ENCODE peak calls at places on chromosomes 11 and 22, in seven cellular contexts. D is mesenchymal stem cell; Q is fibroblast of pulmonary artery; P is colonic mucosa; A is CD8-positive, alpha-beta T cell; O is A549; E is left ventricle myocardium inferior. M is an unnamed sample.

GRCh38 chr22:45743687-45744086 is 72.1 kb downstream of the ATXN10 start:
- DNase-seq in D (no peak), Q (peak), P (no peak), A (no peak), O (no peak), E (no peak), M (no peak)

GRCh38 chr11:76823481-76824028 is 37.2 kb upstream of the ACER3 start:
- DNase-seq in D (peak), Q (peak), P (peak), A (no peak), O (peak), E (no peak), M (no peak)

GRCh38 chr11:12125609-12126149 is 15.3 kb downstream of the MICAL2 start:
- DNase-seq in D (peak), Q (no peak), P (no peak), A (no peak), O (no peak), E (no peak), M (no peak)

GRCh38 chr11:122556605-122557004 is 98.9 kb upstream of the UBASH3B start:
- DNase-seq in D (no peak), Q (no peak), P (no peak), A (no peak), O (no peak), E (no peak), M (no peak)

GRCh38 chr22:43553451-43554258 is 141.8 kb downstream of the MPPED1 start:
- DNase-seq in D (no peak), Q (no peak), P (no peak), A (no peak), O (no peak), E (no peak), M (no peak)

GRCh38 chr11:62931501-62932278 is 10.5 kb upstream of the CHRM1 start:
- DNase-seq in D (no peak), Q (no peak), P (no peak), A (no peak), O (no peak), E (no peak), M (no peak)

GRCh38 chr11:116925050-116925449 is 87.6 kb upstream of the APOA1 start:
- DNase-seq in D (no peak), Q (no peak), P (no peak), A (no peak), O (no peak), E (no peak), M (no peak)

GRCh38 chr11:88051386-88051785 is 123.9 kb downstream of the RAB38 start:
- DNase-seq in D (peak), Q (peak), P (no peak), A (no peak), O (no peak), E (no peak), M (peak)

GRCh38 chr22:20805972-20806471 is 32.1 kb downstream of the SERPIND1 start:
- DNase-seq in D (peak), Q (peak), P (no peak), A (no peak), O (no peak), E (no peak), M (no peak)

GRCh38 chr11:10743354-10744035 is 7.6 kb upstream of the CTR9 start:
- DNase-seq in D (no peak), Q (no peak), P (peak), A (peak), O (no peak), E (no peak), M (no peak)

GRCh38 chr11:17519486-17519885 is 24.7 kb downstream of the USH1C start:
- DNase-seq in D (no peak), Q (no peak), P (no peak), A (no peak), O (no peak), E (no peak), M (no peak)

GRCh38 chr11:104918113-104918824 is 20.0 kb upstream of the CASP12 start:
- DNase-seq in D (peak), Q (peak), P (no peak), A (no peak), O (no peak), E (no peak), M (peak)

GRCh38 chr11:100830978-100831732 is 144.1 kb downstream of the ARHGAP42 start:
- DNase-seq in D (peak), Q (peak), P (no peak), A (no peak), O (no peak), E (no peak), M (peak)

GRCh38 chr11:84524422-84525051 is 1102.6 kb downstream of the DLG2 start:
- DNase-seq in D (peak), Q (peak), P (no peak), A (no peak), O (peak), E (no peak), M (peak)

GRCh38 chr22:31579835-31580242 is 82.2 kb downstream of the PISD start:
- DNase-seq in D (no peak), Q (no peak), P (no peak), A (no peak), O (no peak), E (no peak), M (no peak)

GRCh38 chr22:20111045-20111688 is 4.7 kb upstream of the RANBP1 start:
- DNase-seq in D (peak), Q (peak), P (no peak), A (peak), O (peak), E (peak), M (no peak)

GRCh38 chr11:100876826-100877545 is 189.9 kb downstream of the ARHGAP42 start:
- DNase-seq in D (peak), Q (peak), P (no peak), A (no peak), O (no peak), E (no peak), M (peak)

GRCh38 chr11:46353706-46354105 is 6.4 kb downstream of the DGKZ start:
- DNase-seq in D (no peak), Q (no peak), P (no peak), A (peak), O (no peak), E (no peak), M (no peak)

GRCh38 chr11:103863497-103863896 is 172.9 kb upstream of the DDI1 start:
- DNase-seq in D (peak), Q (peak), P (no peak), A (no peak), O (no peak), E (no peak), M (peak)

GRCh38 chr22:45911601-45912271 is 65.2 kb downstream of the WNT7B start:
- DNase-seq in D (no peak), Q (peak), P (no peak), A (no peak), O (peak), E (peak), M (no peak)

GRCh38 chr11:127624455-127624854 is 623.9 kb upstream of the KIRREL3 start:
- DNase-seq in D (no peak), Q (peak), P (no peak), A (no peak), O (no peak), E (peak), M (no peak)

GRCh38 chr22:25775501-25775900 is 33.5 kb downstream of the MYO18B start:
- DNase-seq in D (peak), Q (no peak), P (no peak), A (no peak), O (no peak), E (no peak), M (no peak)

GRCh38 chr11:76654980-76655379 is 15.6 kb downstream of the LRRC32 start:
- DNase-seq in D (no peak), Q (no peak), P (peak), A (no peak), O (no peak), E (no peak), M (no peak)

GRCh38 chr11:132604446-132604845 is 927.9 kb downstream of the OPCML start:
- DNase-seq in D (peak), Q (peak), P (no peak), A (no peak), O (no peak), E (no peak), M (no peak)

GRCh38 chr11:44574620-44575287 is 9.3 kb downstream of the CD82 start:
- DNase-seq in D (peak), Q (peak), P (no peak), A (no peak), O (no peak), E (no peak), M (peak)

GRCh38 chr11:86116996-86117705 is 48.3 kb upstream of the PICALM start:
- DNase-seq in D (no peak), Q (peak), P (no peak), A (no peak), O (no peak), E (no peak), M (no peak)

GRCh38 chr11:18706330-18707243 is 8.0 kb downstream of the TMEM86A start:
- DNase-seq in D (no peak), Q (peak), P (peak), A (peak), O (no peak), E (peak), M (no peak)

GRCh38 chr11:80925291-80925690 is 1484.5 kb upstream of the TENM4 start:
- DNase-seq in D (peak), Q (peak), P (no peak), A (no peak), O (no peak), E (no peak), M (no peak)

GRCh38 chr22:19114984-19115552 is 7.1 kb downstream of the DGCR2 start:
- DNase-seq in D (no peak), Q (no peak), P (no peak), A (no peak), O (no peak), E (no peak), M (no peak)

GRCh38 chr11:14578551-14578956 is 58.4 kb upstream of the PSMA1 start:
- DNase-seq in D (peak), Q (peak), P (peak), A (peak), O (no peak), E (no peak), M (peak)

GRCh38 chr11:3747704-3748103 is 49.6 kb downstream of the NUP98 start:
- DNase-seq in D (peak), Q (peak), P (no peak), A (no peak), O (no peak), E (no peak), M (peak)

GRCh38 chr11:19864141-19865120 is 151.8 kb downstream of the NAV2 start:
- DNase-seq in D (no peak), Q (peak), P (no peak), A (no peak), O (no peak), E (no peak), M (peak)

GRCh38 chr22:36244522-36245391 is 5.4 kb upstream of the APOL2 start:
- DNase-seq in D (no peak), Q (peak), P (no peak), A (no peak), O (no peak), E (peak), M (no peak)

GRCh38 chr11:94049351-94049750 is 28.2 kb downstream of the HEPHL1 start:
- DNase-seq in D (no peak), Q (no peak), P (no peak), A (no peak), O (no peak), E (no peak), M (no peak)

GRCh38 chr22:32502346-32502745 is 27.7 kb downstream of the FBXO7 start:
- DNase-seq in D (no peak), Q (no peak), P (no peak), A (no peak), O (no peak), E (no peak), M (no peak)

GRCh38 chr11:26780686-26781085 is 58.8 kb upstream of the SLC5A12 start:
- DNase-seq in D (peak), Q (no peak), P (no peak), A (no peak), O (no peak), E (no peak), M (no peak)

GRCh38 chr11:70024036-70024772 is 53.9 kb upstream of the ANO1 start:
- DNase-seq in D (no peak), Q (no peak), P (no peak), A (no peak), O (no peak), E (no peak), M (no peak)

GRCh38 chr11:119906376-119906775 is 177.4 kb upstream of the NECTIN1 start:
- DNase-seq in D (no peak), Q (no peak), P (no peak), A (no peak), O (no peak), E (no peak), M (no peak)
- H3K4me3 ChIP-seq in D (no peak), Q (no peak), P (peak), A (no peak), O (no peak), E (no peak), M (no peak)

GRCh38 chr11:112797072-112797471 is 164.1 kb upstream of the NCAM1 start:
- DNase-seq in D (peak), Q (no peak), P (no peak), A (no peak), O (no peak), E (no peak), M (no peak)
- H3K4me3 ChIP-seq in D (no peak), Q (no peak), P (no peak), A (no peak), O (no peak), E (no peak), M (no peak)

DNA sequence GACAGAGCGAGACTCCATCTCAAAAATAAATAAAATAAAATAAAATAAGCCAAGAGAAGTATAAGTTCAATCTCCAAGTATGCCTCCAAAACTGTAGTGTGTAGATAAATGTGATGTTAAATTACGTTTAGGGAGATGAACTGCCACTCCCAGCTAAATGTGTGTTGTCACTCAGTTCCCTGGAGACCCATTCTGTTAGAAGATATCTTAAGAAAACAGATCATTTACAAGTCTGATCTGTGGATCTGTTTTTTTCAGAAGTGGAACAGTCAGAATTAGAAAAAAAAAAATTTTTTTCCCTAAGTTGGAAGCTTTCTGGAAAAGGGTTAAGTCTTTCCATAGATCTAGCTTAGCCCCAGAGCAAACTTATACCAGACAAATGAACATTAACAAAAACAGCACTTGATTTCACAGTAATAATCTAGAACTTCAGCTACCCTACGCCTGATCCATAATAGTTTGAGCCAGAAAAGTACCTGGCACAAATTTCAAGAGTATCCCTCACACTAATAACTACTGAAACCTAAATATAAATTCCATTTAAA is 18.2 kb downstream of the CELF1 start:
- DNase-seq in D (no peak), Q (no peak), P (no peak), A (no peak), O (no peak), E (no peak), M (no peak)
- H3K4me3 ChIP-seq in D (no peak), Q (no peak), P (no peak), A (no peak), O (no peak), E (no peak), M (no peak)

GRCh38 chr11:65436412-65437032 is 13.9 kb downstream of the NEAT1 start:
- DNase-seq in D (peak), Q (peak), P (peak), A (no peak), O (no peak), E (no peak), M (no peak)
- H3K4me3 ChIP-seq in D (no peak), Q (peak), P (no peak), A (no peak), O (no peak), E (peak), M (peak)

DNA sequence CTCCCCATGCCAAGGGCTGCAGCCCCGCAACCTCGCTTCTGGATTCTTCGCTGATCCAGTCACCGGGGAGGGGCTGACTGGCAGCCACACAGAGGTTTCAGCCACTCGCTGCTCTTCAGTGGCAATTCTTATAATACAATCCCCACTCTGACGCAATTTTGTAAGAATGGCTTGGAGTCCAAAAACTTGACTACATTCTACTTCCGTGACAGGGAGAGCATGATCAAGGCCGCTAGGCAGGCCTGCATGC is 14.9 kb downstream of the PPM1F start:
- DNase-seq in D (no peak), Q (no peak), P (no peak), A (no peak), O (no peak), E (peak), M (no peak)
- H3K4me3 ChIP-seq in D (no peak), Q (peak), P (peak), A (peak), O (peak), E (peak), M (peak)

DNA sequence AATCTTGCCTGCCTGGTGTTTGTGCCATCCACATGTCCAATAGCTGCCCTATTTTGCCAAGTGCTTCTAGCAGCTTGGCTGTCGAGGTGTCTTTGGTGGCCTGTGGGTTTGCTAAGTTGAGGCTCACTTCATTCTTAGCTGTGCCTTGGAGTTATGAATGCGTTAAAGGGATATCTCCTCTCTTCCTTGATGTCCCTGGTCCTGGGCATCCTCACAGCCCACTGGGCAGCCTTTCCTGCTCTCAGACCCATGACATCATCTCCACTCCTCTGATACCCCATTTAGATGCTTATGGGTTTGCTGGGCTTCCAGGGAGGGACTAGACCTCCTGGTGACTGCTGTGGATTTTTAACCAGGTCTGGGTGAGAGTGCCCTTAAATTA is 1.3 kb downstream of the LDLRAD3 start:
- DNase-seq in D (no peak), Q (no peak), P (no peak), A (no peak), O (no peak), E (no peak), M (no peak)
- H3K4me3 ChIP-seq in D (no peak), Q (peak), P (no peak), A (no peak), O (peak), E (peak), M (peak)

M was measured in skeletal muscle cell.